ENCODE peak calls at places on chromosomes 11 and 22, in seven cellular contexts. Q is GM18507; T is GM10248; R is activated CD8-positive, alpha-beta memory T cell treated with anti-CD3 and anti-CD28 coated beads for 1 hour; N is T-cell; P is neural progenitor cell; V is NCI-H1930. H is an unnamed sample.
A peak's percentile ranks its signal among the peaks of the same experiment; 100 is the strongest.

GRCh38 chr11:16785520-16786128 is 47.2 kb downstream of the C11orf58 start:
- DNase-seq in Q (peak; percentile 54), T (peak; percentile 82), R (peak; percentile 14), N (peak; percentile 23), P (peak; percentile 76), V (peak; percentile 63), H (peak; percentile 55)

GRCh38 chr22:44196241-44196640 is 15.5 kb downstream of the PARVG start:
- DNase-seq in Q (no peak), T (no peak), R (no peak), N (no peak), P (no peak), V (no peak), H (no peak)

GRCh38 chr11:12245549-12245986 is 131.8 kb upstream of the PARVA start:
- DNase-seq in Q (no peak), T (no peak), R (no peak), N (no peak), P (no peak), V (no peak), H (no peak)

GRCh38 chr11:8832571-8833260 is 78.3 kb upstream of the AKIP1 start:
- DNase-seq in Q (no peak), T (peak; percentile 74), R (no peak), N (no peak), P (no peak), V (no peak), H (no peak)

GRCh38 chr11:5550440-5551095 is 2.2 kb upstream of the OR52H1 start:
- DNase-seq in Q (no peak), T (no peak), R (no peak), N (no peak), P (no peak), V (no peak), H (no peak)

GRCh38 chr11:110148775-110149744 is 55.9 kb downstream of the ZC3H12C start:
- DNase-seq in Q (no peak), T (no peak), R (no peak), N (no peak), P (no peak), V (no peak), H (no peak)

GRCh38 chr11:2382927-2383822 is 6.1 kb downstream of the CD81 start:
- DNase-seq in Q (no peak), T (no peak), R (no peak), N (no peak), P (no peak), V (no peak), H (no peak)

GRCh38 chr11:102367364-102367763 is 20.4 kb downstream of the BIRC2 start:
- DNase-seq in Q (no peak), T (no peak), R (no peak), N (no peak), P (no peak), V (no peak), H (no peak)

GRCh38 chr11:67464411-67465189 is 4.5 kb downstream of the TMEM134 start:
- DNase-seq in Q (peak; percentile 89), T (peak; percentile 94), R (peak; percentile 88), N (peak; percentile 93), P (peak; percentile 90), V (peak; percentile 81), H (peak; percentile 47)

GRCh38 chr11:118320515-118320914 is 16.0 kb downstream of the CD3E start:
- DNase-seq in Q (no peak), T (no peak), R (no peak), N (no peak), P (no peak), V (no peak), H (no peak)

GRCh38 chr11:70618471-70619101 is 220.3 kb downstream of the CTTN start:
- DNase-seq in Q (no peak), T (no peak), R (no peak), N (no peak), P (peak; percentile 44), V (no peak), H (no peak)

GRCh38 chr11:9203715-9204311 is 61.3 kb downstream of the DENND5A start:
- DNase-seq in Q (no peak), T (no peak), R (no peak), N (peak; percentile 6), P (peak; percentile 47), V (peak; percentile 7), H (no peak)

GRCh38 chr11:121894581-121894980 is 221.4 kb downstream of the BLID start:
- DNase-seq in Q (no peak), T (no peak), R (no peak), N (no peak), P (no peak), V (no peak), H (no peak)

GRCh38 chr22:42844756-42845155 is 12.3 kb downstream of the ARFGAP3 start:
- DNase-seq in Q (no peak), T (no peak), R (no peak), N (no peak), P (no peak), V (no peak), H (no peak)

GRCh38 chr11:11607772-11608171 is 14.0 kb downstream of the GALNT18 start:
- DNase-seq in Q (no peak), T (no peak), R (no peak), N (no peak), P (no peak), V (no peak), H (no peak)

GRCh38 chr11:70711911-70712185 is 313.5 kb downstream of the CTTN start:
- DNase-seq in Q (no peak), T (no peak), R (no peak), N (no peak), P (no peak), V (no peak), H (no peak)

GRCh38 chr11:131991606-131992005 is 621.2 kb downstream of the NTM start:
- DNase-seq in Q (no peak), T (no peak), R (no peak), N (no peak), P (no peak), V (no peak), H (no peak)

GRCh38 chr11:10350341-10350740 is 45.5 kb downstream of the ADM start:
- DNase-seq in Q (no peak), T (no peak), R (no peak), N (no peak), P (no peak), V (no peak), H (peak; percentile 64)